ENCODE peak calls at places on chromosomes 11 and 22, in four cellular contexts. N is H1, R is HepG2, H is GM12878. O is an unnamed sample.

GRCh38 chr11:117657801-117658200 is 139.2 kb downstream of the DSCAML1 start:
- DNase-seq in R (no peak), N (no peak), H (no peak), O (no peak)

GRCh38 chr11:75261902-75262361 is 21.4 kb downstream of the TPBGL start:
- DNase-seq in R (no peak), N (no peak), H (no peak), O (no peak)

GRCh38 chr11:44464741-44465140 is 100.7 kb upstream of the CD82 start:
- DNase-seq in R (peak), N (no peak), H (no peak), O (no peak)

GRCh38 chr11:128576555-128576954 is 10.8 kb downstream of the ETS1 start:
- DNase-seq in R (no peak), N (no peak), H (no peak), O (no peak)

GRCh38 chr11:128587415-128587814 is at the start of gene ETS1:
- DNase-seq in N (no peak), H (no peak), R (no peak), O (no peak)

GRCh38 chr11:2730323-2731284 is 30.8 kb upstream of the KCNQ1OT1 start:
- DNase-seq in H (no peak), N (no peak), R (peak), O (no peak)

GRCh38 chr11:61198391-61198790 is 4.9 kb upstream of the PGA3 start:
- DNase-seq in R (no peak), H (no peak), N (no peak), O (no peak)

GRCh38 chr11:15558513-15559181 is 443.9 kb downstream of the INSC start:
- DNase-seq in N (no peak), R (no peak), H (no peak), O (no peak)

GRCh38 chr22:42116848-42117424 is 13.7 kb downstream of the CYP2D6 start:
- DNase-seq in N (peak), H (no peak), R (no peak), O (no peak)

GRCh38 chr11:31826530-31827438 is 15.7 kb upstream of the PAX6 start:
- DNase-seq in N (peak), H (no peak), R (no peak), O (no peak)

GRCh38 chr22:21807545-21807944 is 59.9 kb downstream of the MAPK1 start:
- DNase-seq in N (no peak), R (no peak), H (no peak), O (no peak)

GRCh38 chr11:125724125-125724524 is 22.0 kb upstream of the PATE1 start:
- DNase-seq in H (no peak), R (peak), N (no peak), O (no peak)

GRCh38 chr11:118340437-118340836 is 2.1 kb downstream of the CD3D start:
- DNase-seq in N (no peak), R (no peak), H (no peak), O (no peak)

GRCh38 chr11:844693-845644 is 2.3 kb downstream of the TSPAN4 start:
- DNase-seq in N (peak), H (no peak), R (peak), O (peak)

GRCh38 chr11:44673691-44674090 is 53.1 kb upstream of the TSPAN18 start:
- DNase-seq in R (no peak), N (no peak), H (no peak), O (no peak)

GRCh38 chr11:68408512-68408911 is 52.0 kb upstream of the PPP6R3 start:
- DNase-seq in N (no peak), R (no peak), H (no peak), O (no peak)

GRCh38 chr11:68413591-68413999 is 47.0 kb upstream of the PPP6R3 start:
- DNase-seq in H (no peak), R (no peak), N (no peak), O (no peak)

GRCh38 chr11:68412593-68413475 is 47.7 kb upstream of the PPP6R3 start:
- DNase-seq in N (no peak), H (peak), R (no peak), O (no peak)

GRCh38 chr11:68409748-68410344 is 50.7 kb upstream of the PPP6R3 start:
- DNase-seq in N (no peak), H (no peak), R (no peak), O (no peak)

DNA sequence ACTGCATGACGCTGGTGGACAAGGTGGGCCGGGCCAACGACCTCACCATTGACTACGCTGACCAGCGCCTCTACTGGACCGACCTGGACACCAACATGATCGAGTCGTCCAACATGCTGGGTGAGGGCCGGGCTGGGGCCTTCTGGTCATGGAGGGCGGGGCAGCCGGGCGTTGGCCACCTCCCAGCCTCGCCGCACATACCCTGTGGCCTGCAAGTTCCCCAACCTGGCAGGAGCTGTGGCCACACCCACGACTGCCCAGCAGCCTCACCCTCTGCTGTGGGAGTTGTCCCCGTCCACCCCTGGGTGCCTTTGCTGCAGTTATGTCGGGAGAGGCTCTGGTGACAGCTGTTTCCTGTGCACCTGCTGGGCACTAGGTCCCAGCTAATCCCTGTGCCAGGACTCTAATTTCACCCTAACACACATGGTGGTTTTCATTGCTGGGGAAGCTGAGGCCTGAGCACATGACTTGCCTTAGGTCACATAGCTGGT is 49.0 kb upstream of the PPP6R3 start:
- DNase-seq in N (no peak), H (no peak), R (no peak), O (no peak)
- H3K4me3 ChIP-seq in N (no peak), H (no peak), R (no peak), O (no peak)

DNA sequence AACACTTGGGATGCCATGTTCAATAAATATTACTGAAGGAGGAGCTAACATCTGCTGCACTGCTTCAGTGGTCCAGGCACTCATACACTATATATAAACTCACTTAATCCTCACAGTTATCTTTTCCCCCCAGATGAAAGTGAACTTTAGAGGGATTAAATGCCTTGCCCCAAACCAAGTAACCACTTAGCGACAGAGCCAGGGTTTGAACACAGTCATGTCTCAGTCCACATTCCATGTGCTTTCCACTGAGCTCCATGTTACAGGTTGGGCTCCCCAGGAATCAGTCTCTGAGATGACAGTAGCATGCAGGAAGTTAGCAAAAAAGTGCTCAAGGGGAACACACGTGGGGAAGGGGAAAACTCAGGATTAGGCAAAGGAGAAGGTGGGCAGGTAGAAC is 59.3 kb downstream of the ENDOD1 start:
- DNase-seq in H (no peak), N (no peak), R (no peak), O (no peak)
- TF ChIP-seq YY1 in H (no peak), N (no peak), R (no peak), O (no peak)

GRCh38 chr22:50524664-50525103 is 714 bp downstream of the SCO2 start:
- DNase-seq in H (no peak), R (no peak), N (no peak), O (no peak)
- TF ChIP-seq SUZ12 in H (no peak), R (no peak), N (no peak), O (no peak)

DNA sequence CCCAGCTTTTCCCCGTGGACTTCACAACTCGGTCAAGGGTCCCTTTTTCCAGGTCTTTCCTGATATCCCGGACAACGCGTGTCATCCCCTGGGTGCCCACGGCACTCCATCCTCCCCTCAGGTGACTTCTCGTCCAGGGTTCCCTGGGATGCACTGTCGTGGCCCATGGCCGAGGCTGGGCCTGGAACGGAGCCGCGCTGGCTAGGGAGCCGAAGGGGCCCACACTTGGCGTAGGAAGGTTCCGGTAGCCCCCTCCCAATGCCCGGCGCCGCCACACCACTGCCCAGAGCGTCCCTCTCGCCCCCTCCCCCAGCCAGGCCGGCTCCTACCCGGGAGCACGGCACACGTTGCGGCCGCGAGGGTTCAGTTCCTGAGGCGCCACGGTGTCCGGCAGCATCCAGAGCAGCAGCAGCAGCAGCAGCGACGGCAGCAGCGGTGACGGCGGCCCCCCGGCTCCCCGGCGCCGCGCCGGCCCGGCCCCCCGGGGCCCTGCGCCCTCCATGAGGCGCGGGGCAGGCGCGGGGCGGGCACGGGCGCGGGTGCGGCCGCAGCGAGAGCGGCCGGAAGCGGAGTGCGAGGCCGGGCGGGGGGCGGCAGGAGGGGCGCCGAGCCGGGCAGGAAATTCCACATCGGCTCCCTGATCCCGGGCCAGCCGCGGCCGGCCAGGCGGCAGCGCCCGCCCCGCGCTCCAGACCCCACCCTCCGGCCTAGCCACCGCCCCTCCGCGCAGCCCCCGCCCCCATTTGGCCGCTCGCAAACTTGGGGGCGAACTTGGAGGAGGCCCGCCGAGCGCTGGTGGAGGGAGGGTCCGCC is at the start of gene SCARF2:
- DNase-seq in N (peak), H (no peak), R (no peak), O (no peak)
- H3K4me3 ChIP-seq in N (peak), H (no peak), R (peak), O (peak)

DNA sequence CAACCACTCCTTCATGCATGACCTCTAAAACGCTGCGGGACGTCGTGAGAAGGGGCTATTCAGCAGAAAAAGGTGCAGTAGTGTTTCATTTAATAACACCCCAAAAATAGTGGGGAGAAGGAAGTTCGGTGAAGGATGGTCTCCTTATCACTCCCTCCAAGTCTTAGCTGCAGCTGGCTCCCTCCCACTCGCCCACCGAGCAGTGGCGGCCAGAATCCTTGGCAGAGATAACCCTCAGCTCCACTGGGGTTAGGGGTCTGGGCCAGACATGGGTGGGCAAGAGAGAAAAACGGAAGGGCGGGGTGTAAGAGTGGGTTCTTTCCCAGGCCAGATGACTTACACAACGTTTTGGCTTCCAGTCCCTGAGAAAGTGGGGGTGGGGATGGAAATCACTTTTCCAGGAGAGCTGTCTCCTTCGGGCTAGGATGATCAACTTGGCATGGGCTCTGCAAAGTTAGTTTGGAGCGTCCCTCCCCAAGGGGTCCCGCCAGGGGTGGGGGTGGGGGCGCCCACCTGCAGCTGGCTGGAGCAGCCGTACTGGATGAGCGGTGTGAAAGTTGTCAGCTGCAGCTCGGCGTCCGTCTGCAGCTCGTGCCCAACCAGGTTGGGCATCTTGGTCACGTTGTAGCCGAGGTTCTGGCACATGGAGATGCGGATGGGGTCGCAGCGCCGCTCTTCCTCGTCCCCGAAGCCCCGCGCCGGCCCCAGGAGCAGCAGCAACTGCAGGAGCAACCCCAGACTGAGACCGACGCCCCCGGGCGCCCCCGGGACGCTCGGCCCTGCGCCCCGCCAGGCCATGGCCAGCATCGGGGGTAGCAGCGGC is 696 bp downstream of the FZD4 start:
- DNase-seq in H (no peak), R (no peak), N (no peak), O (no peak)
- TF ChIP-seq YY1 in H (no peak), R (no peak), N (no peak), O (no peak)

DNA sequence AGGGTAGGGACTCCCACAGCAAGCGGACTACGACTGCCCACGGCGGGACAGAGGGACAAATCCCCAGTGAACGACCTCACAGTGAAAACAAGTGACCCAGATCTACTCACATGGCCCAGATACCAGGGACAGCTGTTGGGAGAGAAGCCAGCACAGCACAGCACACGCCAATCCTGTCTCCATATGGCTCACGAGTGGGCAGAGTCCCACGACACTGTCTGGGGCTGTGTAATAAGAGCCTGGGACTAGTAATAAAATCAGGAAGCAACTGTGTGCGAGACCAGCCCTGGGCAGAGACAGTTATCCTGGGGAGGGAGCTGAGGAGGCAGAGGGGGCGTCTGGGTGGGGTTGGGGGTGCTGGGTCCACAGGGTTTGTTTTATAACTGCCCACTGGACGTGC is 385.0 kb downstream of the CTTN start:
- DNase-seq in R (no peak), N (no peak), H (no peak), O (no peak)
- TF ChIP-seq SUZ12 in R (no peak), N (no peak), H (no peak), O (no peak)

DNA sequence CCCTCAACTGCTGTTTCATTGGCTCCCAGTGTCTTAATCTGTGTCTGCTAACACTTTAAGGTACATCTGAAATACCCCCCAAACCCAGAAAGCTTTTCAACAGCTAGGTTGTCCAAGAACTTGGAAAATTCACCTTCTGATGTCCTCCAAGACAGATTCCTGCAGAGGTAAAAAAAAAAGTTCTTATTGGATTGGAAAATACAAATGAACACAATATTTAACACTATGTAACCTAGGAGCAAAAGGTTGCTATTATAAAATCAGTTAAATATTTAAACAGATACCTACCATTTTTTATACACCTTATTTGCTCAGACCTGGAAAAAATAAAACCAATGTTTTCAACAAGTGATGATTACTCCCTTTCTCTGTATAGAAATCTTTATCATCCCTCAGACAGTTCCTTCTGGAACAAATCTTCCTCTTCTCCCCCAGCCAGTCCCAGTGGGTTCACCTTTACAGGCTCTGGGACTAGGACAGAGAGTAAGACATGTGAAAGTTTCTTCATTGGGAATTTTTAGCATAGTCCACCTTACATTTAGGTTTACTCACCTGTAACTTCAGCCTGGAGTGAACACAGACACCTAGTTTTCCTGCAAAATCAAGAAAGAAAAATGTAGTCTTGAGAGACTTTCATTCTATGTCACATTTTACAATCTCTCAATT is 13.3 kb upstream of the WDR74 start:
- DNase-seq in H (no peak), N (no peak), R (no peak), O (no peak)
- H3K4me3 ChIP-seq in H (peak), N (peak), R (peak), O (peak)

DNA sequence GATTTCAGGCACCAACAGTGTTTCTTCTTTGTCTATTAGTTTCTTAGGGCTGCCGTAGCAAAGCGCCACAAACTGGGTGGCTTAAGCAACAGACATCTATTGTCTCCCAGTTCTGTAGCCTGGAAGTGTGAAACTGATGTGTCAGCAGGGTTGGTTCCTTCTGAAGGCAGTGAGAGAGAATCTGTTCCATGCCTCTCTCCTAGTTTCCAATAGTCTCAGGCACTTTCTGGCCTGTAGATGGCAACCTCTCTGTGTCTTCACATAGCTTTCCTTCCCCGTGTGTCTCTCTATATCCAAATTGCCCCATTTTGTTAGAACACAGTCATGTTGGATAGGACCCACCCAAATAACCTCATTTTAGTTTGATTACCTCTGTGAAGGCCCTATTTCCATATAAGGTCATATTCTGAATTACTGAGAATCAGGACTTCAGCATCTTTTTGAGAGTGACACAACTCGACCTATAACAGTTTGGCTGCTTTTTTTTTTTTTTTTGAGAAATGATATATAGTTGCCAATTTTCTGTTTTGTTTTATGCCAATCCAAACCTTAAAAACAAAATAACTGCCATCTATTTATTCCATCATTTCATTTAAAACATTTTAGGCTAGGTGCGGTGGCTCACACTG is 108.2 kb downstream of the SLC36A4 start:
- DNase-seq in H (no peak), R (peak), N (no peak), O (no peak)
- TF ChIP-seq YY1 in H (no peak), R (no peak), N (peak), O (no peak)

DNA sequence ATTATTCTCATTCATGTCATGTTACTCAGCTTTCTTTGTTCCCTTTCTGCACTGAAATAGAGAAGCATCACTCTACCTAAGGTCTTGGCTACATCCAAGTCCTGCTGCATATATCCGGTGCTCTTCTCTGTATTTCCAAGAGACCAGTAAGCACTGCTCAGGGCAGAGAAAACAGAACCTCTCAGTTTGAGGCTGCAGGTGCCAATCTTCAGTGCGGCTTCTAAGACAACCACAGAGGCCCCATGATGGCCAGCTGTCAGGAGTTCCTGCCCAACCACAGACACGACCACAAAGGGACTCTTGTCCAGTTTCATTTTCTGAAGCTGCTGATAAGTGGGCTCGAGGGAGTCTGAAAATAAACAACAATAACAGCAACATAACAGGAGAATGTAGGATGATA is 378.4 kb upstream of the PITPNB start:
- DNase-seq in N (no peak), R (no peak), H (no peak), O (no peak)
- TF ChIP-seq SUZ12 in N (no peak), R (no peak), H (no peak), O (no peak)

O was measured in NT2/D1.